ENCODE peak calls at places on chromosomes 3 and 15, in four cellular contexts. E is GM12878, P is K562, N is HepG2. U is an unnamed sample.

GRCh38 chr15:75211436-75212199 is 9.9 kb downstream of the C15orf39 start:
- DNase-seq in P (no peak), E (no peak), N (no peak), U (no peak)

GRCh38 chr15:66779331-66780009 is 77.4 kb downstream of the SMAD6 start:
- DNase-seq in P (no peak), N (peak; percentile 82), E (no peak), U (no peak)

GRCh38 chr3:49509028-49509561 is 39.0 kb downstream of the DAG1 start:
- DNase-seq in E (no peak), N (peak; percentile 47), P (no peak), U (no peak)

GRCh38 chr3:8318002-8318649 is 183.5 kb upstream of the LMCD1 start:
- DNase-seq in P (no peak), E (no peak), N (no peak), U (no peak)

GRCh38 chr3:111539351-111540331 is 2.4 kb upstream of the CD96 start:
- DNase-seq in E (peak; percentile 38), N (peak; percentile 34), P (peak; percentile 6), U (no peak)

GRCh38 chr3:194840661-194841514 is 155.2 kb downstream of the FAM43A start:
- DNase-seq in P (peak; percentile 30), N (peak; percentile 6), E (no peak), U (peak; percentile 67)

GRCh38 chr3:175951047-175951694 is 1092.0 kb downstream of the NAALADL2 start:
- DNase-seq in P (no peak), E (no peak), N (no peak), U (no peak)

GRCh38 chr3:149368201-149368849 is 9.1 kb downstream of the TM4SF1 start:
- DNase-seq in N (no peak), P (no peak), E (no peak), U (peak; percentile 64)

GRCh38 chr3:69088033-69088432 is 3.3 kb downstream of the ARL6IP5 start:
- DNase-seq in P (no peak), N (no peak), E (no peak), U (peak; percentile 33)

GRCh38 chr15:64455951-64456350 is 4.4 kb upstream of the ZNF609 start:
- DNase-seq in P (no peak), N (no peak), E (no peak), U (peak; percentile 52)

GRCh38 chr3:122332551-122332950 is 7.5 kb downstream of the CSTA start:
- DNase-seq in E (no peak), N (no peak), P (no peak), U (no peak)

GRCh38 chr3:106945435-106945834 is 431.8 kb upstream of the CCDC54 start:
- DNase-seq in E (no peak), N (no peak), P (no peak), U (no peak)

GRCh38 chr3:49415931-49416601 is 3.8 kb downstream of the TCTA start:
- DNase-seq in N (no peak), E (peak; percentile 57), P (no peak), U (no peak)

GRCh38 chr3:54134155-54134554 is 11.8 kb downstream of the CACNA2D3 start:
- DNase-seq in P (no peak), N (no peak), E (no peak), U (no peak)

GRCh38 chr3:191431160-191431822 is 29.7 kb upstream of the PYDC2 start:
- DNase-seq in E (no peak), P (no peak), N (peak; percentile 48), U (no peak)

GRCh38 chr3:116000315-116000714 is 377.0 kb downstream of the GAP43 start:
- DNase-seq in N (peak; percentile 20), E (peak; percentile 37), P (peak; percentile 67), U (no peak)

GRCh38 chr3:5430701-5431100 is 243.2 kb downstream of the EDEM1 start:
- DNase-seq in P (no peak), E (no peak), N (no peak), U (no peak)

GRCh38 chr3:45312836-45313493 is 75.4 kb upstream of the LARS2 start:
- DNase-seq in E (no peak), P (no peak), N (no peak), U (no peak)

GRCh38 chr15:83053151-83053550 is 13.9 kb downstream of the BTBD1 start:
- DNase-seq in P (no peak), E (no peak), N (no peak), U (peak; percentile 78)

GRCh38 chr15:79881254-79881653 is 15.6 kb downstream of the MTHFS start:
- DNase-seq in E (no peak), P (peak; percentile 44), N (no peak), U (peak; percentile 28)

GRCh38 chr3:39150803-39151631 is 2.4 kb downstream of the CSRNP1 start:
- DNase-seq in N (peak; percentile 33), E (no peak), P (peak; percentile 75), U (peak; percentile 95)

GRCh38 chr15:88658972-88659931 is 20.4 kb downstream of the ISG20 start:
- DNase-seq in N (no peak), P (no peak), E (no peak), U (peak; percentile 64)

GRCh38 chr15:48486228-48486627 is 155.0 kb downstream of the DUT start:
- DNase-seq in N (no peak), E (peak; percentile 20), P (no peak), U (no peak)

GRCh38 chr3:144362126-144362525 is 390.5 kb downstream of the DIPK2A start:
- DNase-seq in E (no peak), N (no peak), P (no peak), U (no peak)

GRCh38 chr3:61157414-61157813 is 93.8 kb downstream of the FHIT start:
- DNase-seq in P (no peak), E (peak; percentile 21), N (no peak), U (no peak)

GRCh38 chr15:34335176-34335575 is 2.4 kb downstream of the SLC12A6 start:
- DNase-seq in P (no peak), E (no peak), N (no peak), U (peak; percentile 76)

GRCh38 chr3:39378092-39378491 is 5.1 kb upstream of the SLC25A38 start:
- DNase-seq in E (no peak), P (peak; percentile 64), N (peak; percentile 59), U (peak; percentile 38)

GRCh38 chr3:9216736-9217135 is 32.7 kb downstream of the SRGAP3 start:
- DNase-seq in E (no peak), N (no peak), P (no peak), U (no peak)

GRCh38 chr3:11226042-11226370 is 46.2 kb upstream of the ATG7 start:
- DNase-seq in P (no peak), E (no peak), N (no peak), U (no peak)

GRCh38 chr3:151379083-151379734 is 5.3 kb downstream of the P2RY12 start:
- DNase-seq in E (no peak), P (peak; percentile 21), N (peak; percentile 6), U (peak; percentile 10)

GRCh38 chr3:42118762-42119361 is 27.7 kb downstream of the TRAK1 start:
- DNase-seq in P (peak; percentile 67), E (peak; percentile 71), N (peak; percentile 74), U (peak; percentile 75)

GRCh38 chr15:25946241-25946786 is 83.2 kb upstream of the ATP10A start:
- DNase-seq in P (no peak), E (no peak), N (no peak), U (no peak)

GRCh38 chr15:100785181-100786138 is 94.2 kb upstream of the ALDH1A3 start:
- DNase-seq in N (no peak), E (peak; percentile 11), P (no peak), U (no peak)

GRCh38 chr3:128275316-128276150 is 122.3 kb downstream of the EEFSEC start:
- DNase-seq in E (no peak), P (no peak), N (no peak), U (no peak)

GRCh38 chr3:168624195-168624594 is 528.5 kb upstream of the GOLIM4 start:
- DNase-seq in N (no peak), P (no peak), E (no peak), U (no peak)

GRCh38 chr3:168616901-168617300 is 521.2 kb upstream of the GOLIM4 start:
- DNase-seq in P (no peak), N (no peak), E (no peak), U (no peak)

GRCh38 chr3:168618827-168619226 is 523.1 kb upstream of the GOLIM4 start:
- DNase-seq in N (no peak), P (no peak), E (no peak), U (no peak)

GRCh38 chr3:168622795-168623194 is 527.1 kb upstream of the GOLIM4 start:
- DNase-seq in P (no peak), E (no peak), N (no peak), U (no peak)

GRCh38 chr3:168620854-168621253 is 525.1 kb upstream of the GOLIM4 start:
- DNase-seq in N (peak; percentile 41), E (no peak), P (no peak), U (peak; percentile 13)
- TF ChIP-seq POLR2AphosphoS5 in N (no peak), E (no peak), P (no peak), U (no peak)

GRCh38 chr3:51539291-51539891 is 872 bp downstream of the RAD54L2 start:
- DNase-seq in E (no peak), N (no peak), P (peak; percentile 61), U (peak; percentile 73)
- TF ChIP-seq MYC in E (no peak), N (no peak), P (no peak), U (no peak)

GRCh38 chr3:186997061-186998054 is 67.0 kb downstream of the ST6GAL1 start:
- DNase-seq in N (no peak), P (peak; percentile 80), E (no peak), U (no peak)

GRCh38 chr3:186993940-186994670 is 63.8 kb downstream of the ST6GAL1 start:
- DNase-seq in E (no peak), P (no peak), N (no peak), U (no peak)

GRCh38 chr3:186993210-186993782 is 63.0 kb downstream of the ST6GAL1 start:
- DNase-seq in E (no peak), N (no peak), P (no peak), U (no peak)

GRCh38 chr3:186998937-186999368 is 68.6 kb downstream of the ST6GAL1 start:
- DNase-seq in N (no peak), P (no peak), E (no peak), U (no peak)

DNA sequence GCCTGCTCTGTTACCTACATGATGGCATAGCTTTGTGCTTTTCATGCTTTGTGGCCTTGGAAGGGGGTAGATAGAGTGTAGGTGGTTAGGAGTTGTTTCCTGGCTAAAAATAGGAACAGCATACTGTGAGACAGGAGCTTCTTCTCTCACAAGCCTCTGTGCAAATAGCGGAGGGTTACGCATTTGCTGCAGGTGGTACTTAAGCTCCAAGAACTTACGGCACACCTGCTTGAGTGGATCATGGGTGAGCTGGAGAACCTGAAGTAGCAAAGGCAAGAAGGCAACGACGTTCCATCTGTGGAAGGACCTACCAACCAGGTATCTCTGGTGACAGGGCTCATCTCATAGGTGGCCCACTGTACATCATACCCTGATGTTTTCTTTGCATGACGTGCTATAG is 66.0 kb downstream of the ST6GAL1 start:
- DNase-seq in E (no peak), N (no peak), P (no peak), U (no peak)
- TF ChIP-seq POLR2AphosphoS5 in E (peak; percentile 54), N (no peak), P (no peak), U (no peak)

GRCh38 chr3:60140160-60140559 is 1090.3 kb upstream of the CFAP20DC start:
- DNase-seq in N (no peak), E (no peak), P (no peak), U (no peak)
- TF ChIP-seq MYC in N (no peak), E (no peak), P (no peak), U (no peak)